ENCODE peak calls at places on chromosome 15, in five cellular contexts. One of them, this sample, is unnamed.

GRCh38 chr15:31156808-31157207 is 55.3 kb upstream of the TRPM1 start:
- DNase-seq in HT-29: no peak
- DNase-seq in NCI-H774: no peak
- DNase-seq in A172: no peak
- DNase-seq in fibroblast of lung: no peak
- DNase-seq in this sample: no peak

GRCh38 chr15:67542462-67543347 is at the start of gene MAP2K5:
- DNase-seq in HT-29: peak; percentile 75
- DNase-seq in NCI-H774: peak; percentile 78
- DNase-seq in A172: peak; percentile 46
- DNase-seq in fibroblast of lung: peak; percentile 70
- DNase-seq in this sample: peak; percentile 72

GRCh38 chr15:56987286-56987685 is 68.8 kb downstream of the TCF12 start:
- DNase-seq in HT-29: no peak
- DNase-seq in NCI-H774: no peak
- DNase-seq in A172: no peak
- DNase-seq in fibroblast of lung: no peak
- DNase-seq in this sample: no peak

GRCh38 chr15:88490036-88490435 is 22.5 kb downstream of the MRPS11 start:
- DNase-seq in HT-29: no peak
- DNase-seq in NCI-H774: no peak
- DNase-seq in A172: no peak
- DNase-seq in fibroblast of lung: no peak
- DNase-seq in this sample: no peak

GRCh38 chr15:26295331-26295730 is 432.2 kb upstream of the ATP10A start:
- DNase-seq in HT-29: no peak
- DNase-seq in NCI-H774: no peak
- DNase-seq in A172: no peak
- DNase-seq in fibroblast of lung: no peak
- DNase-seq in this sample: no peak

GRCh38 chr15:59941612-59942011 is 62.5 kb upstream of the FOXB1 start:
- DNase-seq in HT-29: no peak
- DNase-seq in NCI-H774: no peak
- DNase-seq in A172: peak; percentile 53
- DNase-seq in fibroblast of lung: no peak
- DNase-seq in this sample: peak; percentile 53

GRCh38 chr15:70195808-70196304 is 98.1 kb upstream of the TLE3 start:
- DNase-seq in HT-29: no peak
- DNase-seq in NCI-H774: no peak
- DNase-seq in A172: peak; percentile 85
- DNase-seq in fibroblast of lung: peak; percentile 96
- DNase-seq in this sample: peak; percentile 92

GRCh38 chr15:73029003-73029527 is 23.2 kb upstream of the NEO1 start:
- DNase-seq in HT-29: no peak
- DNase-seq in NCI-H774: no peak
- DNase-seq in A172: no peak
- DNase-seq in fibroblast of lung: peak; percentile 39
- DNase-seq in this sample: no peak

GRCh38 chr15:49235446-49236207 is 65.6 kb downstream of the GALK2 start:
- DNase-seq in HT-29: peak; percentile 74
- DNase-seq in NCI-H774: peak; percentile 39
- DNase-seq in A172: peak; percentile 67
- DNase-seq in fibroblast of lung: peak; percentile 76
- DNase-seq in this sample: peak; percentile 84

GRCh38 chr15:40151991-40152390 is 8.9 kb upstream of the BUB1B start:
- DNase-seq in HT-29: no peak
- DNase-seq in NCI-H774: no peak
- DNase-seq in A172: no peak
- DNase-seq in fibroblast of lung: no peak
- DNase-seq in this sample: peak; percentile 17

GRCh38 chr15:99076555-99077308 is 28.1 kb upstream of the SYNM start:
- DNase-seq in HT-29: peak; percentile 86
- DNase-seq in NCI-H774: peak; percentile 41
- DNase-seq in A172: peak; percentile 74
- DNase-seq in fibroblast of lung: peak; percentile 78
- DNase-seq in this sample: peak; percentile 81

GRCh38 chr15:65423977-65424679 is 1.4 kb upstream of the IGDCC4 start:
- DNase-seq in HT-29: no peak
- DNase-seq in NCI-H774: no peak
- DNase-seq in A172: peak; percentile 39
- DNase-seq in fibroblast of lung: peak; percentile 67
- DNase-seq in this sample: peak; percentile 42

GRCh38 chr15:69304176-69304533 is 5.4 kb downstream of the PAQR5 start:
- DNase-seq in HT-29: peak; percentile 42
- DNase-seq in NCI-H774: no peak
- DNase-seq in A172: peak; percentile 69
- DNase-seq in fibroblast of lung: peak; percentile 78
- DNase-seq in this sample: peak; percentile 90

GRCh38 chr15:76310470-76311070 is 699 bp downstream of the ETFA start:
- DNase-seq in HT-29: no peak
- DNase-seq in NCI-H774: no peak
- DNase-seq in A172: no peak
- DNase-seq in fibroblast of lung: peak; percentile 19
- DNase-seq in this sample: peak; percentile 36

GRCh38 chr15:55016225-55016624 is 180.5 kb downstream of the RSL24D1 start:
- DNase-seq in HT-29: no peak
- DNase-seq in NCI-H774: no peak
- DNase-seq in A172: no peak
- DNase-seq in fibroblast of lung: no peak
- DNase-seq in this sample: no peak